ENCODE peak calls at places on chromosomes 7 and 10, in six cellular contexts. D is stimulated activated CD8-positive, alpha-beta memory T cell treated with anti-CD3 and anti-CD28 coated beads, Interleukin-12 subunit alpha, Interleukin-12 subunit beta, amount 100 ng/mL, for 1 hour; B is IMR-90; U is NCI-H460; Y is CD8-positive, alpha-beta T cell; K is AG04449. E is an unnamed sample.

GRCh38 chr7:44289341-44290249 is 35.8 kb downstream of the CAMK2B start:
- DNase-seq in D (no peak), B (no peak), U (no peak), Y (no peak), K (no peak), E (no peak)

GRCh38 chr10:28842321-28842720 is 165.0 kb downstream of the BAMBI start:
- DNase-seq in D (no peak), B (peak; percentile 91), U (no peak), Y (no peak), K (peak; percentile 56), E (peak; percentile 55)

GRCh38 chr10:131218811-131219583 is 92.5 kb downstream of the TCERG1L start:
- DNase-seq in D (no peak), B (no peak), U (no peak), Y (no peak), K (no peak), E (no peak)

GRCh38 chr7:139650429-139651100 is 127.1 kb downstream of the CLEC2L start:
- DNase-seq in D (no peak), B (no peak), U (no peak), Y (no peak), K (no peak), E (no peak)

GRCh38 chr7:102933763-102934162 is 21.0 kb downstream of the LRRC17 start:
- DNase-seq in D (no peak), B (peak; percentile 97), U (no peak), Y (no peak), K (peak; percentile 80), E (peak; percentile 90)

GRCh38 chr10:98380493-98381339 is 34.3 kb downstream of the PYROXD2 start:
- DNase-seq in D (no peak), B (peak; percentile 22), U (no peak), Y (no peak), K (no peak), E (no peak)

GRCh38 chr7:158239290-158239981 is 348.2 kb downstream of the PTPRN2 start:
- DNase-seq in D (no peak), B (no peak), U (no peak), Y (no peak), K (no peak), E (no peak)

GRCh38 chr7:112882022-112882421 is 91.8 kb upstream of the TMEM168 start:
- DNase-seq in D (no peak), B (no peak), U (no peak), Y (no peak), K (no peak), E (no peak)

GRCh38 chr10:25175527-25176420 is 973 bp downstream of the GPR158 start:
- DNase-seq in D (no peak), B (no peak), U (no peak), Y (peak; percentile 18), K (no peak), E (no peak)

GRCh38 chr10:97707134-97707861 is 6.2 kb upstream of the MARVELD1 start:
- DNase-seq in D (no peak), B (no peak), U (no peak), Y (no peak), K (no peak), E (no peak)

GRCh38 chr7:132298782-132299181 is 277.5 kb downstream of the PLXNA4 start:
- DNase-seq in D (no peak), B (peak; percentile 43), U (no peak), Y (no peak), K (peak; percentile 17), E (no peak)

GRCh38 chr10:129601737-129602136 is 134.7 kb downstream of the MGMT start:
- DNase-seq in D (no peak), B (no peak), U (no peak), Y (no peak), K (no peak), E (no peak)

GRCh38 chr10:132433671-132434340 is 36.8 kb downstream of the PWWP2B start:
- DNase-seq in D (no peak), B (no peak), U (no peak), Y (no peak), K (no peak), E (no peak)

GRCh38 chr10:62016477-62017140 is 115.1 kb downstream of the ARID5B start:
- DNase-seq in D (no peak), B (peak; percentile 42), U (no peak), Y (no peak), K (no peak), E (no peak)

GRCh38 chr10:132746801-132747625 is 38.9 kb downstream of the NKX6-2 start:
- DNase-seq in D (no peak), B (no peak), U (no peak), Y (no peak), K (no peak), E (no peak)

GRCh38 chr10:70927221-70927943 is 39.0 kb upstream of the PCBD1 start:
- DNase-seq in D (no peak), B (peak; percentile 19), U (no peak), Y (no peak), K (no peak), E (no peak)

GRCh38 chr10:34088208-34088794 is 726.8 kb downstream of the PARD3 start:
- DNase-seq in D (no peak), B (no peak), U (no peak), Y (no peak), K (no peak), E (no peak)

GRCh38 chr10:59079386-59080226 is 96.8 kb upstream of the PHYHIPL start:
- DNase-seq in D (no peak), B (peak; percentile 75), U (no peak), Y (no peak), K (peak; percentile 28), E (peak; percentile 25)

GRCh38 chr7:114243019-114243507 is 171.6 kb upstream of the FOXP2 start:
- DNase-seq in D (no peak), B (no peak), U (no peak), Y (no peak), K (no peak), E (no peak)

GRCh38 chr10:132986978-132987377 is 44.6 kb upstream of the CFAP46 start:
- DNase-seq in D (no peak), B (no peak), U (no peak), Y (no peak), K (no peak), E (no peak)

GRCh38 chr7:108307246-108307982 is 148.8 kb downstream of the NRCAM start:
- DNase-seq in D (no peak), B (no peak), U (no peak), Y (no peak), K (no peak), E (no peak)

GRCh38 chr10:50350366-50350765 is 99.0 kb upstream of the ASAH2 start:
- DNase-seq in D (no peak), B (no peak), U (no peak), Y (no peak), K (no peak), E (no peak)

GRCh38 chr10:92290076-92290836 is 622 bp downstream of the CPEB3 start:
- DNase-seq in D (peak; percentile 8), B (peak; percentile 49), U (peak; percentile 14), Y (peak; percentile 37), K (no peak), E (no peak)

GRCh38 chr7:18978108-18978495 is 139.3 kb downstream of the TWIST1 start:
- DNase-seq in D (no peak), B (peak; percentile 95), U (no peak), Y (no peak), K (peak; percentile 79), E (peak; percentile 88)

GRCh38 chr7:55132890-55133551 is 114.2 kb downstream of the EGFR start:
- DNase-seq in D (no peak), B (peak; percentile 100), U (peak; percentile 76), Y (no peak), K (peak; percentile 89), E (peak; percentile 98)

GRCh38 chr10:71039551-71039950 is 151.2 kb upstream of the PCBD1 start:
- DNase-seq in D (no peak), B (no peak), U (no peak), Y (no peak), K (no peak), E (no peak)

GRCh38 chr7:156907656-156908055 is 14.7 kb upstream of the LMBR1 start:
- DNase-seq in D (no peak), B (no peak), U (no peak), Y (no peak), K (peak; percentile 51), E (peak; percentile 94)

GRCh38 chr7:118080947-118081346 is 103.0 kb upstream of the LSM8 start:
- DNase-seq in D (no peak), B (peak; percentile 81), U (peak; percentile 4), Y (no peak), K (no peak), E (peak; percentile 0)

GRCh38 chr10:121595806-121596667 is 2.2 kb downstream of the FGFR2 start:
- DNase-seq in D (no peak), B (no peak), U (no peak), Y (no peak), K (no peak), E (no peak)

GRCh38 chr7:43652364-43652763 is 69.5 kb downstream of the STK17A start:
- DNase-seq in D (no peak), B (peak; percentile 40), U (no peak), Y (no peak), K (no peak), E (no peak)

GRCh38 chr10:24114561-24114960 is 94.4 kb upstream of the KIAA1217 start:
- DNase-seq in D (no peak), B (no peak), U (no peak), Y (no peak), K (no peak), E (no peak)

GRCh38 chr7:137873524-137873923 is 26.8 kb upstream of the DGKI start:
- DNase-seq in D (no peak), B (peak; percentile 74), U (no peak), Y (no peak), K (peak; percentile 74), E (peak; percentile 74)

GRCh38 chr7:90604383-90604782 is 8.3 kb downstream of the CDK14 start:
- DNase-seq in D (no peak), B (no peak), U (no peak), Y (no peak), K (no peak), E (no peak)

GRCh38 chr10:83289373-83289772 is 849.9 kb upstream of the GHITM start:
- DNase-seq in D (no peak), B (no peak), U (no peak), Y (no peak), K (no peak), E (no peak)

E was measured in BJ.